ENCODE peak calls at places on chromosomes 2 and 18, in seven cellular contexts. Y, D, L, U, E, G and A are unnamed samples.
A peak's percentile ranks its signal among the peaks of the same experiment; 100 is the strongest.

GRCh38 chr18:40935423-40935822 is 1019.6 kb upstream of the PIK3C3 start:
- DNase-seq in G (peak; percentile 7), D (no peak), L (peak; percentile 57), U (peak; percentile 42), E (no peak), Y (no peak), A (peak; percentile 46)

GRCh38 chr2:237692601-237693079 is 65.3 kb downstream of the LRRFIP1 start:
- DNase-seq in G (no peak), U (peak; percentile 52), D (no peak), E (no peak), L (peak; percentile 55), Y (no peak), A (no peak)

GRCh38 chr18:71831039-71831438 is 713.1 kb downstream of the CBLN2 start:
- DNase-seq in E (no peak), G (no peak), L (no peak), U (peak; percentile 2), Y (no peak), D (no peak), A (peak; percentile 23)

GRCh38 chr2:130354135-130354420 is 1.8 kb upstream of the PTPN18 start:
- DNase-seq in Y (no peak), E (no peak), G (no peak), D (no peak), L (peak; percentile 20), U (no peak), A (no peak)

GRCh38 chr2:61707984-61708852 is 145.6 kb downstream of the FAM161A start:
- DNase-seq in E (no peak), D (no peak), G (peak; percentile 86), U (no peak), L (peak; percentile 18), Y (peak; percentile 40), A (peak; percentile 31)

GRCh38 chr2:158112971-158113370 is 11.3 kb downstream of the UPP2 start:
- DNase-seq in D (no peak), L (no peak), U (no peak), Y (no peak), E (no peak), G (no peak), A (peak; percentile 3)

GRCh38 chr2:86615596-86615995 is 8.1 kb downstream of the RNF103 start:
- DNase-seq in G (no peak), Y (no peak), E (no peak), L (no peak), D (no peak), U (no peak), A (no peak)

GRCh38 chr2:219983836-219984235 is 356.4 kb downstream of the SLC4A3 start:
- DNase-seq in U (no peak), G (no peak), D (no peak), L (no peak), Y (no peak), E (no peak), A (no peak)

GRCh38 chr2:19201911-19202310 is 156.5 kb downstream of the OSR1 start:
- DNase-seq in U (no peak), L (no peak), G (no peak), D (no peak), Y (no peak), E (no peak), A (no peak)

GRCh38 chr18:74745658-74746403 is 148.2 kb downstream of the ZNF407 start:
- DNase-seq in L (no peak), D (no peak), Y (peak; percentile 65), G (no peak), U (peak; percentile 49), E (no peak), A (peak; percentile 68)

GRCh38 chr2:207157727-207158126 is 8.0 kb downstream of the KLF7 start:
- DNase-seq in U (no peak), D (no peak), E (no peak), L (no peak), G (no peak), Y (no peak), A (no peak)

GRCh38 chr2:143684731-143685364 is 555.6 kb downstream of the ARHGAP15 start:
- DNase-seq in D (no peak), Y (no peak), G (no peak), U (no peak), L (no peak), E (no peak), A (no peak)

GRCh38 chr2:65420712-65421431 is 11.5 kb downstream of the SPRED2 start:
- DNase-seq in E (no peak), D (no peak), G (peak; percentile 38), Y (peak; percentile 30), U (peak; percentile 82), L (no peak), A (peak; percentile 54)

GRCh38 chr18:22559414-22560282 is 141.9 kb upstream of the CTAGE1 start:
- DNase-seq in U (peak; percentile 84), E (no peak), L (peak; percentile 79), D (no peak), G (no peak), Y (peak; percentile 49), A (peak; percentile 71)

GRCh38 chr18:31439807-31440325 is 7.7 kb upstream of the DSG3 start:
- DNase-seq in L (no peak), U (no peak), G (no peak), D (no peak), E (no peak), Y (no peak), A (no peak)

GRCh38 chr18:75530548-75531211 is 103.2 kb upstream of the SMIM21 start:
- DNase-seq in E (no peak), G (no peak), D (no peak), U (no peak), Y (peak; percentile 30), L (no peak), A (no peak)

GRCh38 chr2:106843910-106844250 is 42.1 kb downstream of the ST6GAL2 start:
- DNase-seq in E (no peak), D (no peak), U (no peak), G (no peak), Y (no peak), L (no peak), A (no peak)

GRCh38 chr18:9123520-9123919 is 13.1 kb upstream of the ANKRD12 start:
- DNase-seq in U (no peak), E (no peak), Y (no peak), D (no peak), G (no peak), L (no peak), A (no peak)

GRCh38 chr2:49255325-49256023 is 101.2 kb upstream of the FSHR start:
- DNase-seq in L (no peak), U (peak; percentile 6), D (no peak), G (no peak), Y (no peak), E (no peak), A (peak; percentile 17)

GRCh38 chr2:31239842-31240198 is 5.9 kb downstream of the EHD3 start:
- DNase-seq in U (no peak), Y (peak; percentile 86), G (no peak), L (no peak), D (no peak), E (no peak), A (peak; percentile 66)

GRCh38 chr18:23612434-23613090 is 26.3 kb upstream of the NPC1 start:
- DNase-seq in L (no peak), E (no peak), D (no peak), Y (no peak), G (no peak), U (no peak), A (no peak)

GRCh38 chr2:133500967-133501366 is 67.3 kb downstream of the NCKAP5 start:
- DNase-seq in E (no peak), D (no peak), G (no peak), L (peak; percentile 6), Y (no peak), U (no peak), A (no peak)

GRCh38 chr18:10745232-10745631 is 219.4 kb downstream of the NAPG start:
- DNase-seq in D (no peak), G (no peak), Y (no peak), E (no peak), U (no peak), L (no peak), A (no peak)
- TF ChIP-seq CTCF in D (no peak), G (no peak), Y (no peak), E (no peak), U (no peak), L (no peak), A (no peak)

DNA sequence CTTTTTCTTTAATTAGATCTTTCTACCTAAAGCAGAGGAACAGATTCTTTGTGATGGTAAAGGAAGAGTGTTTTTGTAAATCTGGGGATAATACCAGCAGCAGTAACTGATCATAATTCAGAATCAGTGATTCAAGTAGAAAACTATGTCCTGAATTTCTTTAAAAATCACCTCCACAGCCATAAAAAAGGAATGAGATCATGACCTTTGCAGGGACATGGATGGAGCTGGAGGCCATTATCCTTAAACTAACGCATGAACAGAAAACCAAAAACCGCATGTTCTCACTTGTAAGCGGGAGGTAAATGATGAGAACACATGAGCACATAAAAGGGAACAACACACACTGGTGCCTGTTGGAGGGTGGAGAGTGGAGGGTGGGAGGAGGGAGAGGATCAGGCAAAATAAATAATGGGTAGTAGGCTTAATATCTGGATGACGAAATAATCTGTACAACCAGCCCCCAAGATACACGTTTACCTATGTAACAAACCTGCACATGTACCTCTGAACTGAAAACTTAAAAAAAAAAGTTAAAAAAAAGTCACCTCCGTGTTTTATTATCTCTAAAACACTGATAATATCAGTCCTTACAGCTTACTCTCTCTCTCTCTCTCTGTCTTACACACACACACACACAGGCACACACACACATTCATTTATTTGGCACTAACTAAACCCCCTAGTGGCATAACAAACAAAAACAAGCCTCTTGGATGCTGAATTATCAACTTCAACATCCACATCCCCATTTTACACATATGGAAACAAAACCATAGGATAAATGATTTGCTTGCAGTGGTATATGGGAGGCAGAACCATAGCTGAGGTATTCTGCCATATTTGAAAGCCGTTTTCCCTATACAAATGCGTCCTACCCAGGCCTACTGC is 1.4 kb downstream of the TM4SF20 start:
- DNase-seq in U (no peak), Y (no peak), L (no peak), G (no peak), E (no peak), D (no peak), A (no peak)
- TF ChIP-seq CTCF in U (no peak), Y (no peak), L (no peak), G (peak; percentile 31), E (no peak), D (no peak), A (peak; percentile 14)

GRCh38 chr2:46937457-46937856 is 21.9 kb upstream of the MCFD2 start:
- DNase-seq in L (no peak), E (no peak), U (no peak), D (no peak), Y (no peak), G (no peak), A (no peak)
- TF ChIP-seq CTCF in L (peak; percentile 37), E (no peak), U (peak; percentile 15), D (peak; percentile 33), Y (peak; percentile 20), G (peak; percentile 48), A (peak; percentile 52)

GRCh38 chr2:1593371-1594205 is 150.7 kb downstream of the PXDN start:
- DNase-seq in Y (peak; percentile 79), U (no peak), L (peak; percentile 53), G (no peak), D (peak; percentile 29), E (no peak), A (peak; percentile 85)
- TF ChIP-seq CTCF in Y (no peak), U (no peak), L (no peak), G (no peak), D (no peak), E (no peak), A (no peak)

DNA sequence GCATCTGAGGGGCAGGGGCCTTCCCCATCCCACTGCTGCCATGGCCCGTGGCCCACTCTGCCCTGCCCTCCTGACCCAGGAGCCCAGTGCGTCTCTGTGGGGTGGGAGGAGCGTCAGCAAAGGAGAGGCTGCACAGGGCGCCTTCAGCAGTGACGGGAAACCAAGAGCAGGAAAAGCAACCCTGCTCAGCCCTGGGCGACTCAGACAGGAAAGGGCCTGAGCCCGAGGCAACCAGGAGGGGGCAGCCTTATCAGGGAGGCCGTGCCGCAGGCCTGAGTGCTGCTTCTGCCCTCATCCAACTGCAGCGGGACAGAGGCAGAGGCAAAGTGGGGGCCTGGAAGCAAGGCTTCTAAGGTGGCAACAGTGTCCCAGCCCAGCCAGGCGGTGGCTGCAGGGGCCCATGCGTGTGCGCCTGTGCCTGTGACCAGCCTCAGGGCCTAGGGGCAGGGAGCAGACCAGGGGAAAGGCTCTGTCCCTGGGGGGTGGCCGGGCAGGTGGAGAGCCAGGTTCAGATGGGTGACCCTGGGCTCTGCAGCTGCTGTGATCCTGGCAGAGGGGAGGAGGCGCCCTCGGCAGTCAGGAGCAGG is 23.3 kb upstream of the ALPI start:
- DNase-seq in D (no peak), L (peak; percentile 45), U (no peak), Y (no peak), G (no peak), E (no peak), A (no peak)
- TF ChIP-seq CTCF in D (no peak), L (peak; percentile 52), U (no peak), Y (peak; percentile 14), G (no peak), E (no peak), A (peak; percentile 6)